ENCODE peak calls at places on chromosomes 7 and 10, in four cellular contexts. One of them, this sample, is unnamed.

GRCh38 chr7:3922175-3922635 is 621.2 kb downstream of the SDK1 start:
- DNase-seq in CD8-positive, alpha-beta T cell: no peak
- DNase-seq in prostate gland: peak
- DNase-seq in Panc1: peak
- DNase-seq in this sample: no peak

GRCh38 chr7:45084901-45085618 is 3.7 kb downstream of the NACAD start:
- DNase-seq in prostate gland: no peak
- DNase-seq in CD8-positive, alpha-beta T cell: no peak
- DNase-seq in Panc1: no peak
- DNase-seq in this sample: no peak

GRCh38 chr10:119817991-119818888 is 54.4 kb downstream of the MCMBP start:
- DNase-seq in prostate gland: peak
- DNase-seq in CD8-positive, alpha-beta T cell: no peak
- DNase-seq in Panc1: no peak
- DNase-seq in this sample: peak

GRCh38 chr10:84375011-84375410 is 46.6 kb downstream of the CCSER2 start:
- DNase-seq in Panc1: peak
- DNase-seq in CD8-positive, alpha-beta T cell: no peak
- DNase-seq in prostate gland: peak
- DNase-seq in this sample: no peak

GRCh38 chr10:83373659-83374058 is 765.6 kb upstream of the GHITM start:
- DNase-seq in CD8-positive, alpha-beta T cell: no peak
- DNase-seq in Panc1: no peak
- DNase-seq in prostate gland: no peak
- DNase-seq in this sample: no peak

GRCh38 chr7:137169282-137169698 is 174.2 kb downstream of the PTN start:
- DNase-seq in prostate gland: peak
- DNase-seq in CD8-positive, alpha-beta T cell: no peak
- DNase-seq in Panc1: peak
- DNase-seq in this sample: no peak

GRCh38 chr7:125357681-125358440 is 428.2 kb upstream of the POT1 start:
- DNase-seq in prostate gland: no peak
- DNase-seq in CD8-positive, alpha-beta T cell: no peak
- DNase-seq in Panc1: no peak
- DNase-seq in this sample: no peak

GRCh38 chr7:155791214-155791737 is 21.0 kb downstream of the SHH start:
- DNase-seq in CD8-positive, alpha-beta T cell: no peak
- DNase-seq in prostate gland: no peak
- DNase-seq in Panc1: no peak
- DNase-seq in this sample: no peak

GRCh38 chr10:43039629-43040481 is 37.0 kb upstream of the RET start:
- DNase-seq in Panc1: no peak
- DNase-seq in prostate gland: no peak
- DNase-seq in CD8-positive, alpha-beta T cell: no peak
- DNase-seq in this sample: no peak

GRCh38 chr7:1872191-1873069 is 202.4 kb downstream of the ELFN1 start:
- DNase-seq in prostate gland: no peak
- DNase-seq in Panc1: no peak
- DNase-seq in CD8-positive, alpha-beta T cell: no peak
- DNase-seq in this sample: no peak

GRCh38 chr7:124489925-124490324 is 275.7 kb downstream of the GPR37 start:
- DNase-seq in CD8-positive, alpha-beta T cell: no peak
- DNase-seq in Panc1: no peak
- DNase-seq in prostate gland: no peak
- DNase-seq in this sample: no peak

GRCh38 chr7:39951156-39951942 is 1.3 kb downstream of the CDK13 start:
- DNase-seq in prostate gland: peak
- DNase-seq in CD8-positive, alpha-beta T cell: peak
- DNase-seq in Panc1: no peak
- DNase-seq in this sample: peak

GRCh38 chr7:3013975-3014792 is 29.5 kb downstream of the CARD11 start:
- DNase-seq in Panc1: no peak
- DNase-seq in prostate gland: no peak
- DNase-seq in CD8-positive, alpha-beta T cell: no peak
- DNase-seq in this sample: no peak

GRCh38 chr10:10892290-10892875 is 125.3 kb upstream of the CELF2 start:
- DNase-seq in CD8-positive, alpha-beta T cell: no peak
- DNase-seq in Panc1: no peak
- DNase-seq in prostate gland: no peak
- DNase-seq in this sample: no peak

GRCh38 chr10:133207041-133207600 is 22.9 kb upstream of the UTF1 start:
- DNase-seq in Panc1: no peak
- DNase-seq in prostate gland: no peak
- DNase-seq in CD8-positive, alpha-beta T cell: no peak
- DNase-seq in this sample: no peak

GRCh38 chr7:74044366-74045350 is 16.7 kb downstream of the ELN start:
- DNase-seq in Panc1: no peak
- DNase-seq in prostate gland: no peak
- DNase-seq in CD8-positive, alpha-beta T cell: no peak
- DNase-seq in this sample: no peak

GRCh38 chr10:76336213-76336963 is 905.0 kb downstream of the LRMDA start:
- DNase-seq in prostate gland: no peak
- DNase-seq in CD8-positive, alpha-beta T cell: no peak
- DNase-seq in Panc1: no peak
- DNase-seq in this sample: no peak

GRCh38 chr10:96671207-96671890 is 49.0 kb downstream of the PIK3AP1 start:
- DNase-seq in Panc1: no peak
- DNase-seq in CD8-positive, alpha-beta T cell: no peak
- DNase-seq in prostate gland: no peak
- DNase-seq in this sample: peak

GRCh38 chr10:24519950-24520349 is 203.7 kb downstream of the ARHGAP21 start:
- DNase-seq in Panc1: no peak
- DNase-seq in prostate gland: no peak
- DNase-seq in CD8-positive, alpha-beta T cell: no peak
- DNase-seq in this sample: no peak

GRCh38 chr10:1366277-1366676 is 310.1 kb downstream of the WDR37 start:
- DNase-seq in prostate gland: no peak
- DNase-seq in CD8-positive, alpha-beta T cell: no peak
- DNase-seq in Panc1: no peak
- DNase-seq in this sample: no peak

GRCh38 chr10:42769653-42770052 is 12.9 kb upstream of the BMS1 start:
- DNase-seq in CD8-positive, alpha-beta T cell: no peak
- DNase-seq in prostate gland: no peak
- DNase-seq in Panc1: no peak
- DNase-seq in this sample: no peak

GRCh38 chr7:72622532-72622931 is 205.5 kb downstream of the TYW1B start:
- DNase-seq in prostate gland: no peak
- DNase-seq in Panc1: no peak
- DNase-seq in CD8-positive, alpha-beta T cell: no peak
- DNase-seq in this sample: no peak

GRCh38 chr10:77386833-77387232 is 250.8 kb downstream of the KCNMA1 start:
- DNase-seq in prostate gland: no peak
- DNase-seq in CD8-positive, alpha-beta T cell: no peak
- DNase-seq in Panc1: no peak
- DNase-seq in this sample: no peak

GRCh38 chr10:11086177-11086576 is 68.5 kb downstream of the CELF2 start:
- DNase-seq in Panc1: no peak
- DNase-seq in prostate gland: no peak
- DNase-seq in CD8-positive, alpha-beta T cell: no peak
- DNase-seq in this sample: no peak

GRCh38 chr10:323651-324293 is 188.5 kb downstream of the ZMYND11 start:
- DNase-seq in CD8-positive, alpha-beta T cell: peak
- DNase-seq in prostate gland: no peak
- DNase-seq in Panc1: peak
- DNase-seq in this sample: peak

GRCh38 chr10:31664803-31665202 is 263.8 kb downstream of the ARHGAP12 start:
- DNase-seq in Panc1: no peak
- DNase-seq in CD8-positive, alpha-beta T cell: no peak
- DNase-seq in prostate gland: no peak
- DNase-seq in this sample: no peak

GRCh38 chr10:133013478-133013877 is 71.1 kb upstream of the CFAP46 start:
- DNase-seq in CD8-positive, alpha-beta T cell: no peak
- DNase-seq in Panc1: no peak
- DNase-seq in prostate gland: no peak
- DNase-seq in this sample: no peak

GRCh38 chr7:142153400-142153799 is 41.9 kb downstream of the MGAM2 start:
- DNase-seq in CD8-positive, alpha-beta T cell: no peak
- DNase-seq in prostate gland: no peak
- DNase-seq in Panc1: no peak
- DNase-seq in this sample: no peak

GRCh38 chr7:95335093-95335492 is 10.8 kb upstream of the PON1 start:
- DNase-seq in prostate gland: no peak
- DNase-seq in CD8-positive, alpha-beta T cell: no peak
- DNase-seq in Panc1: no peak
- DNase-seq in this sample: no peak

DNA sequence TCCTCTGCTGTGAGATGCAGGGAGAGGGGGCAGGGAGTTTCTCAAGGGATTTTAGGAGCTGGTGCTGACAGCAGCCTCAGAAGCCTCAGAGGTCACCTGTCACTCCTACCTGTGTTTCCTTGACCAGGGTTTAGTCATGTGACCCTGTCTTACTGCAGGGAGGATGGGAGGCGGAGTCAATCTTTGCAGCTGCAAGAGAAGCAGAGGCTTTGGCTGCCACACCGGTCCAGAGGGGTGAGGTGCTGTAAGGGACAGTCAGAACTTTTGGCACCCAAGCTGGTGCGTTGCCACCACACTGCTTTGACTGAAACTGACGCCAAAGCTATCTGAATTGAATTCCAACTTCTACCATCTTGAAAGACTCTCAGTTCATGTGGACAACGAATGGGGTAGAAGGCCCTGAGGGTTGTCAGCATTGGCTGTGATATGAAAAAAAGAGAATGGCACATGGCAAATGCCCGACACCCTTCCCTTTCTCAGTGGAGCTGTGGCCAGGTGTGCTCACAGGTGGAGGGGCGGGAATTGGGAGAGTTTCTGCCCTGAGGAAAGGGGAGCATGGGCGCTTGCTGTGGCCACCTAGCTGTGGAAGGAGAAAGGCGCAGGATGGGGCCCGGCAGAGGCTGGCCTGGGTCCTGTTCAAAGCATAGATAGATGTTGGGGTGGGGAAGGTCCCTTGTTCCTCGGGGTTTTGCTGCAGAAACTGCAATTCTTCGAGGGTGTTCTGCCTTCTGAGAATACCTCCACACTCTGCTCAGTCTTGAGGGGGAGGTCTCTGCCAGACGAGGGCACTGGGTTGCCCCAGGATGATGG is 69.3 kb downstream of the ARHGAP22 start:
- DNase-seq in CD8-positive, alpha-beta T cell: no peak
- DNase-seq in Panc1: no peak
- DNase-seq in prostate gland: no peak
- DNase-seq in this sample: no peak
- TF ChIP-seq CTCF in CD8-positive, alpha-beta T cell: no peak
- TF ChIP-seq CTCF in Panc1: no peak
- TF ChIP-seq CTCF in prostate gland: no peak
- TF ChIP-seq CTCF in this sample: no peak

DNA sequence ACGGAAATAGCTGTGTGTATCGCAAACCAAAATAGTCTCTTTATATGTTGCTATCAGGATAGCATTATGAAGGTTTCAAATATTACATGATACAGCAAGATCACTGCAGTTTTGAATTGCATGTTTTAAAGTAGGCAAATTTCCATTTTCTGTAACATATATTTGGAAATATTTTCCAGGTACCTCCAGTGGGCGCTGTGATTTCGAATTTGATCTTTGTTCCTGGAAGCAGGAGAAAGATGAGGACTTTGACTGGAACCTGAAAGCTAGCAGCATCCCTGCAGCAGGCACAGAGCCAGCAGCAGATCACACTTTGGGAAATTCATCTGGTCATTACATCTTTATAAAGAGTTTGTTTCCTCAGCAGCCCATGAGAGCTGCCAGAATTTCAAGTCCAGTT is 299.0 kb downstream of the MALRD1 start:
- DNase-seq in prostate gland: no peak
- DNase-seq in Panc1: no peak
- DNase-seq in CD8-positive, alpha-beta T cell: no peak
- DNase-seq in this sample: no peak
- TF ChIP-seq CTCF in prostate gland: no peak
- TF ChIP-seq CTCF in Panc1: peak
- TF ChIP-seq CTCF in CD8-positive, alpha-beta T cell: no peak
- TF ChIP-seq CTCF in this sample: no peak

GRCh38 chr10:92483539-92483938 is 90.4 kb downstream of the IDE start:
- DNase-seq in prostate gland: no peak
- DNase-seq in CD8-positive, alpha-beta T cell: no peak
- DNase-seq in Panc1: no peak
- DNase-seq in this sample: no peak
- TF ChIP-seq CTCF in prostate gland: no peak
- TF ChIP-seq CTCF in CD8-positive, alpha-beta T cell: no peak
- TF ChIP-seq CTCF in Panc1: no peak
- TF ChIP-seq CTCF in this sample: no peak

GRCh38 chr10:78428579-78428978 is 394.9 kb downstream of the RPS24 start:
- DNase-seq in Panc1: no peak
- DNase-seq in prostate gland: no peak
- DNase-seq in CD8-positive, alpha-beta T cell: no peak
- DNase-seq in this sample: no peak

GRCh38 chr10:78426181-78426580 is 392.5 kb downstream of the RPS24 start:
- DNase-seq in Panc1: no peak
- DNase-seq in prostate gland: no peak
- DNase-seq in CD8-positive, alpha-beta T cell: no peak
- DNase-seq in this sample: no peak

GRCh38 chr10:78427497-78428031 is 393.9 kb downstream of the RPS24 start:
- DNase-seq in CD8-positive, alpha-beta T cell: no peak
- DNase-seq in Panc1: no peak
- DNase-seq in prostate gland: no peak
- DNase-seq in this sample: no peak

GRCh38 chr10:78420946-78421732 is 387.5 kb downstream of the RPS24 start:
- DNase-seq in CD8-positive, alpha-beta T cell: no peak
- DNase-seq in Panc1: no peak
- DNase-seq in prostate gland: no peak
- DNase-seq in this sample: no peak

GRCh38 chr10:78424721-78425120 is 391.1 kb downstream of the RPS24 start:
- DNase-seq in CD8-positive, alpha-beta T cell: no peak
- DNase-seq in prostate gland: no peak
- DNase-seq in Panc1: no peak
- DNase-seq in this sample: no peak
- TF ChIP-seq CTCF in CD8-positive, alpha-beta T cell: no peak
- TF ChIP-seq CTCF in prostate gland: no peak
- TF ChIP-seq CTCF in Panc1: peak
- TF ChIP-seq CTCF in this sample: no peak

DNA sequence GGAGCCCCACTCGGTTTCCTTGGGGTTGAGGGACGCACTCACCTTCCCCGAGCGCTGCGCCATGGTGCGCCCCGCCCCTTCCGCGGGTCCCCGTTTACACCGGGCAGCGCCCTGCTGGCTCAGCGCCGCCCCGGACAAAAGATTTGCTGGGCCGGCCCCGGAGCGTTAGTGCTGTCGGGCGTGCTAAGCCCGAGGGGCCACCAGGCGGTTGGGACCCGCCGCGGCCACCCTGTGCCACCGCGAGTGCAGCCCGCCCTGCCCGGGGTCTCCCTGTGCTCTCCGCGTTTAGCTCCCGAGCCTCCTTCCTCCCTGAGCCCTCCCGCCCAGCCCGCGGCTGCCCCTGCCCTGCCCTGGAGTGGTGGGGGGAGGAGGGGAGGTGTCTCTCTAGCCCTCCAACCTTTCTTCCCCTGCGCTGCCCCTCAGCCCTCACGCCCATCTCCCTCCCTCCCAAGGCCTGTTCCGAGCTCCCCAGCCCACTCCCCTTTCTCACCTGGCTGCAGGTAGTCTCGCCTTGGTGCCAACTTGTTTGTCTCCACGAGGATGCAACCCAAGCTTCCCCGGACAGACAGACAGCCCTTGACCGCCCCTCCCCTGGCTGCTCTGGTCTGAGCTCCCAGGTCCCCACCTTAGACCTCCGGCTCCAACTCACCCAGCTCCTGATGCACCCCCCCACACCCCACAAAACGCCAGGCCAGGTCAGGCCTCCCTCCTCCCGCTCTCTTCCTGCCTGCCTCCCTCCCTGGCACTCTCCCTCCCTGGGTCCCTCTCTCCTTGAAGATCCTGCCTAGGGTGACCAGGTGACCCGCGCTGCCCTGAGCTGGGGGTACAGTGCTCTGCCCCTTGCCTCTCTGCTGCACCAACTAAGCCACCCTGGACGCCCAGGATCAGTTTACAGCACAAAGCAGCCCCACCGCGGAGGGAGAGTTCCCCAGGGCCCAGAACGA is at the start of gene CRYGN:
- DNase-seq in CD8-positive, alpha-beta T cell: no peak
- DNase-seq in prostate gland: no peak
- DNase-seq in Panc1: no peak
- DNase-seq in this sample: no peak
- TF ChIP-seq CTCF in CD8-positive, alpha-beta T cell: no peak
- TF ChIP-seq CTCF in prostate gland: no peak
- TF ChIP-seq CTCF in Panc1: no peak
- TF ChIP-seq CTCF in this sample: no peak

This sample was measured in natural killer cell.